ENCODE peak calls at places on chromosomes 2 and 18, in seven cellular contexts. K is Karpas-422, C is ELR, B is HuH-7.5, I is NCI-H2227 treated with DMSO at 0.1 percent for 48 hours, R is NCI-H748 treated with DMSO at 0.1 percent for 48 hours, E is AG04449. W is an unnamed sample.

GRCh38 chr2:235463893-235464292 is 29.9 kb upstream of the AGAP1 start:
- DNase-seq in B (no peak), K (no peak), R (no peak), I (no peak), E (no peak), C (no peak), W (no peak)

GRCh38 chr2:34162236-34162635 is 563.1 kb upstream of the FAM98A start:
- DNase-seq in C (no peak), K (no peak), E (no peak), B (no peak), R (no peak), I (no peak), W (no peak)

GRCh38 chr2:6590442-6590841 is 275.3 kb downstream of the CMPK2 start:
- DNase-seq in K (no peak), C (no peak), I (no peak), R (no peak), B (no peak), E (no peak), W (no peak)

GRCh38 chr2:127231130-127231865 is 11.2 kb upstream of the CYP27C1 start:
- DNase-seq in C (no peak), I (no peak), K (peak), R (no peak), E (no peak), B (peak), W (no peak)

GRCh38 chr18:12652861-12653401 is 5.0 kb downstream of the SPIRE1 start:
- DNase-seq in C (peak), K (no peak), B (no peak), I (no peak), R (no peak), E (no peak), W (no peak)

GRCh38 chr2:101766871-101767739 is 69.6 kb downstream of the MAP4K4 start:
- DNase-seq in K (no peak), I (no peak), R (no peak), B (no peak), E (peak), C (peak), W (peak)

GRCh38 chr2:150644298-150645067 is 157.0 kb upstream of the RND3 start:
- DNase-seq in R (no peak), I (no peak), K (no peak), C (peak), B (no peak), E (no peak), W (no peak)

GRCh38 chr2:241070361-241070760 is 31.7 kb downstream of the MTERF4 start:
- DNase-seq in C (no peak), K (no peak), E (no peak), B (no peak), R (no peak), I (no peak), W (no peak)

GRCh38 chr18:50961974-50962373 is 5.9 kb upstream of the ELAC1 start:
- DNase-seq in K (no peak), I (no peak), C (peak), R (no peak), B (no peak), E (no peak), W (no peak)

GRCh38 chr2:29568135-29568534 is 353.3 kb downstream of the ALK start:
- DNase-seq in E (no peak), C (no peak), R (no peak), I (no peak), K (peak), B (no peak), W (no peak)

GRCh38 chr18:67108894-67109293 is 407.6 kb downstream of the DSEL start:
- DNase-seq in I (no peak), B (no peak), C (no peak), K (no peak), E (no peak), R (no peak), W (no peak)

GRCh38 chr2:186757009-186757408 is 63.1 kb downstream of the FAM171B start:
- DNase-seq in B (no peak), K (no peak), E (no peak), R (no peak), I (no peak), C (no peak), W (no peak)

GRCh38 chr2:10331702-10332401 is 29.1 kb downstream of the HPCAL1 start:
- DNase-seq in K (no peak), C (no peak), I (no peak), R (no peak), B (no peak), E (no peak), W (no peak)

GRCh38 chr2:174117951-174118930 is 130.1 kb downstream of the OLA1 start:
- DNase-seq in E (peak), C (peak), K (no peak), B (no peak), I (no peak), R (no peak), W (no peak)